ENCODE peak calls at places on chromosome 7, in seven cellular contexts. H, I, A, S, T, G and R are unnamed samples.

GRCh38 chr7:23893172-23893941 is 183.3 kb downstream of the STK31 start:
- DNase-seq in T (no peak), S (no peak), I (no peak), A (no peak), H (no peak), G (no peak), R (no peak)

GRCh38 chr7:40509301-40509700 is 374.5 kb downstream of the SUGCT start:
- DNase-seq in H (no peak), S (no peak), A (no peak), T (no peak), I (no peak), G (no peak), R (no peak)

GRCh38 chr7:505171-505570 is 14.5 kb downstream of the PDGFA start:
- DNase-seq in S (no peak), A (no peak), H (peak; percentile 11), T (peak; percentile 29), G (no peak), I (peak; percentile 61), R (no peak)

GRCh38 chr7:131999193-131999592 is 442.8 kb upstream of the PODXL start:
- DNase-seq in H (no peak), G (no peak), I (no peak), S (no peak), T (no peak), A (no peak), R (no peak)

GRCh38 chr7:39709768-39710291 is 86.5 kb downstream of the RALA start:
- DNase-seq in I (peak; percentile 67), T (no peak), A (no peak), H (peak; percentile 33), G (no peak), S (no peak), R (no peak)

GRCh38 chr7:49976238-49976637 is 116.8 kb downstream of the ZPBP start:
- DNase-seq in T (no peak), I (no peak), H (no peak), S (no peak), A (no peak), G (no peak), R (no peak)

GRCh38 chr7:26153823-26154783 is 2.1 kb downstream of the NFE2L3 start:
- DNase-seq in A (peak; percentile 34), T (no peak), S (no peak), H (peak; percentile 46), G (peak; percentile 82), I (no peak), R (peak; percentile 76)

GRCh38 chr7:26046150-26046549 is 105.8 kb upstream of the NFE2L3 start:
- DNase-seq in A (no peak), H (no peak), G (peak; percentile 72), I (no peak), T (peak; percentile 27), S (no peak), R (no peak)

GRCh38 chr7:94089806-94090205 is 85.7 kb upstream of the BET1 start:
- DNase-seq in H (no peak), A (no peak), G (no peak), T (no peak), S (no peak), I (no peak), R (no peak)

GRCh38 chr7:32290015-32290414 is 200.2 kb downstream of the LSM5 start:
- DNase-seq in H (peak; percentile 58), G (no peak), I (peak; percentile 75), A (no peak), S (no peak), T (no peak), R (no peak)

GRCh38 chr7:22001345-22002004 is 55.8 kb upstream of the CDCA7L start:
- DNase-seq in G (no peak), S (no peak), I (no peak), H (no peak), T (no peak), A (no peak), R (no peak)

GRCh38 chr7:73966941-73967831 is 60.8 kb upstream of the ELN start:
- DNase-seq in A (no peak), I (no peak), S (no peak), H (no peak), T (no peak), G (peak; percentile 21), R (no peak)

GRCh38 chr7:18788026-18788425 is 292.5 kb downstream of the HDAC9 start:
- DNase-seq in T (no peak), S (no peak), I (no peak), G (no peak), H (no peak), A (no peak), R (no peak)

GRCh38 chr7:462173-463103 is 57.2 kb downstream of the PDGFA start:
- DNase-seq in G (no peak), H (peak; percentile 11), S (no peak), T (no peak), A (peak; percentile 10), I (peak; percentile 46), R (peak; percentile 10)

GRCh38 chr7:24756989-24757798 is at the start of gene GSDME:
- DNase-seq in S (no peak), I (peak; percentile 80), G (peak; percentile 77), A (peak; percentile 48), T (peak; percentile 43), H (peak; percentile 73), R (peak; percentile 32)

GRCh38 chr7:93968911-93969620 is 35.1 kb downstream of the BET1 start:
- DNase-seq in A (no peak), T (no peak), G (no peak), S (no peak), I (no peak), H (no peak), R (no peak)

GRCh38 chr7:44324204-44325126 is 929 bp downstream of the CAMK2B start:
- DNase-seq in S (no peak), H (no peak), I (no peak), G (peak; percentile 36), T (no peak), A (no peak), R (no peak)

GRCh38 chr7:85765698-85766298 is 578.9 kb upstream of the SEMA3D start:
- DNase-seq in T (no peak), I (no peak), A (no peak), H (no peak), G (peak; percentile 56), S (no peak), R (peak; percentile 51)

GRCh38 chr7:101138149-101138870 is 11.4 kb downstream of the SERPINE1 start:
- DNase-seq in G (peak; percentile 94), H (peak; percentile 91), T (peak; percentile 69), S (peak; percentile 91), I (peak; percentile 94), A (peak; percentile 96), R (peak; percentile 80)

GRCh38 chr7:101137651-101138148 is 10.8 kb downstream of the SERPINE1 start:
- DNase-seq in G (peak; percentile 68), I (no peak), S (no peak), T (no peak), H (no peak), A (no peak), R (no peak)

GRCh38 chr7:101129603-101130117 is 2.8 kb downstream of the SERPINE1 start:
- DNase-seq in G (no peak), I (no peak), H (no peak), T (no peak), A (no peak), S (no peak), R (no peak)

GRCh38 chr7:101134399-101134980 is 7.6 kb downstream of the SERPINE1 start:
- DNase-seq in H (no peak), T (no peak), A (no peak), I (no peak), G (no peak), S (no peak), R (no peak)

GRCh38 chr7:101133621-101134398 is 6.9 kb downstream of the SERPINE1 start:
- DNase-seq in H (no peak), S (no peak), A (no peak), T (no peak), G (no peak), I (no peak), R (no peak)
- H3K4me1 ChIP-seq in H (peaks cover 12% of the 10 kb centered on the region), S (peaks cover 21% of the 10 kb centered on the region), A (peaks cover 7% of the 10 kb centered on the region), T (no peaks in the 10 kb centered on the region), G (peaks cover 16% of the 10 kb centered on the region), I (peaks cover 9% of the 10 kb centered on the region), R (no peaks in the 10 kb centered on the region)

GRCh38 chr7:30395676-30396075 is 82.9 kb downstream of the NOD1 start:
- DNase-seq in S (no peak), I (no peak), T (no peak), H (no peak), G (no peak), A (no peak), R (no peak)

GRCh38 chr7:30391806-30392205 is 86.8 kb downstream of the NOD1 start:
- DNase-seq in T (no peak), S (no peak), H (no peak), G (no peak), I (no peak), A (no peak), R (no peak)

GRCh38 chr7:30390872-30391646 is 87.5 kb downstream of the NOD1 start:
- DNase-seq in T (no peak), S (no peak), H (no peak), G (no peak), A (no peak), I (no peak), R (no peak)

GRCh38 chr7:30396379-30396778 is 82.2 kb downstream of the NOD1 start:
- DNase-seq in G (no peak), I (no peak), S (no peak), T (no peak), A (no peak), H (no peak), R (no peak)
- TF ChIP-seq CTCF in G (no peak), I (no peak), S (peak; percentile 7), T (no peak), A (no peak), H (peak; percentile 20), R (no peak)

DNA sequence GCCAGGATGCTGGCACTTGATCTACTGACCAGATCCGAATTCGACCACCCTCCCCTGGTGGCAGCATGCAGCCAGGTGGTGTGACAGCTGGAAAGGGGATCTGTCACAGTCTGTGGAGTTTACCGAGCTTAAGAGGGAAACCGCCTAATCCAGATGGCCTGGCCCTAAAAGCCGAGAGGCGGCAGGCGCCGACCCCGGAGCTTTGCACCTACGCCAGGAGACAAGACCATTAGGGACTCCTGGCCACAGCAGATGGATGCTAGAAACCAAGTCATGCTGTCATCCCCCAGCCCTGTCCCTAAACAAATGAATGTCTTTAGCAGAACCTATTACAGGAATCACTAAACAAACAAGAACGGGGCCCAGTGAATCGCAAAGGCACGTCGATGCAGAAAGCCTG is 27.7 kb downstream of the RCC1L start:
- DNase-seq in T (peak; percentile 14), H (no peak), S (no peak), G (no peak), I (no peak), A (no peak), R (no peak)
- H3K36me3 ChIP-seq in T (peaks cover 21% of the 10 kb centered on the region), H (peaks cover 68% of the 10 kb centered on the region), S (peaks cover 7% of the 10 kb centered on the region), G (no peaks in the 10 kb centered on the region), I (peaks cover 10% of the 10 kb centered on the region), A (peaks cover 42% of the 10 kb centered on the region), R (peaks cover 3% of the 10 kb centered on the region)

DNA sequence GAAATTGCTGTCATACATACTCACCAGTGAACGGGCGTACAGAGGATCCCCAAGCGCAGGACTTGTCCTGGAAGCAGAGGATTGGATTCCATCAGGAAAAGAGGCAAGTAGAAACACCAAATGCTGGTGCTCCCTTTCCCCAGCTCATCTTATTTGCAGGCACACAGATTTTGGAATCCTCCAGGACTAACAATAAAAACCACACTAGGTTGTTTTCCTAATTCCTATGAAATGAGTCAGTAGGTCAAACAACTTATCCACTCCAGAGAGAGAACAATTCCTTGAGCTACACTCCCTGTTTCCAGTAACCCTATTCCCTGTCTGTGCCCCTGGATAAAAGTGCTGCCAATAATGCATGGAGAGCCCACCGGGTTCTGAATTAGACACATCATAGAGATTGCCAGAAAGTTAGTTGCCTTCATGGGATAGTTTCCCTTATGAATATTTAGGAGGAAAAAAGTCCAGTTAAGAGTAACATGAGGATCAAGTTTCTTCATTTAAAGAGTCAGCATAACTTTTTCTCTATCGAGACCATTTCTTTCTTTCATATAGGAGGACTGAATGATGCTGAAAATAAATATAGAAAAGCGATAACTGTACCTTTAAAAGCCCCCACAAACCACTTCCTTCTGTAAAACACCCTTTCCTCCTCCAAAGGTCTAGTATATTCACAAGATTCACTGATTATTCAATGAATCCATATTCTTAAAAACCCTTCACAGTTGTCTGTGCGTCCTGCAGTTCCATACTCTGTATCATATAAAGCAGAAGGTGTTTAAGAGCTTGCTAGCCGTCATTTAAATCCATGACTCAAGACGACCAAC is 178.3 kb upstream of the KLF14 start:
- DNase-seq in I (no peak), H (no peak), A (no peak), G (no peak), S (no peak), T (no peak), R (no peak)
- H3K4me1 ChIP-seq in I (peaks cover 62% of the 10 kb centered on the region), H (peaks cover 59% of the 10 kb centered on the region), A (peaks cover 76% of the 10 kb centered on the region), G (peaks cover 65% of the 10 kb centered on the region), S (peaks cover 56% of the 10 kb centered on the region), T (peaks cover 12% of the 10 kb centered on the region), R (peaks cover 52% of the 10 kb centered on the region)